ENCODE peak calls at places on chromosomes 4 and X, in four cellular contexts. A, F, U and W are unnamed samples.

GRCh38 chr4:81164126-81164525 is 50.9 kb downstream of the PRKG2 start:
- DNase-seq in A (no peak), U (no peak), F (no peak), W (no peak)

GRCh38 chr4:38623260-38623659 is 40.7 kb upstream of the KLF3 start:
- DNase-seq in A (no peak), U (no peak), F (no peak), W (no peak)

GRCh38 chrX:96621811-96622210 is 62.8 kb upstream of the DIAPH2 start:
- DNase-seq in F (no peak), U (no peak), A (no peak), W (no peak)

GRCh38 chr4:56742080-56742871 is 61.2 kb upstream of the HOPX start:
- DNase-seq in A (no peak), F (no peak), U (no peak), W (no peak)

GRCh38 chr4:47213539-47213938 is 182.2 kb downstream of the GABRB1 start:
- DNase-seq in A (no peak), F (no peak), U (no peak), W (no peak)

GRCh38 chr4:142473218-142473959 is 372.7 kb downstream of the INPP4B start:
- DNase-seq in F (no peak), A (no peak), U (no peak), W (no peak)

GRCh38 chrX:130497531-130497930 is 95.7 kb downstream of the RBMX2 start:
- DNase-seq in F (no peak), A (no peak), U (no peak), W (no peak)

GRCh38 chrX:34917146-34917545 is 25.4 kb upstream of the FAM47B start:
- DNase-seq in A (no peak), U (no peak), F (no peak), W (no peak)

GRCh38 chrX:150887906-150888465 is 10.5 kb downstream of the CD99L2 start:
- DNase-seq in A (no peak), U (no peak), F (no peak), W (no peak)

GRCh38 chr4:121707344-121707743 is 10.6 kb upstream of the ANXA5 start:
- DNase-seq in F (no peak), A (no peak), U (no peak), W (no peak)

GRCh38 chr4:98688416-98689290 is 30.2 kb upstream of the TSPAN5 start:
- DNase-seq in U (no peak), F (no peak), A (peak; percentile 62), W (peak; percentile 9)

DNA sequence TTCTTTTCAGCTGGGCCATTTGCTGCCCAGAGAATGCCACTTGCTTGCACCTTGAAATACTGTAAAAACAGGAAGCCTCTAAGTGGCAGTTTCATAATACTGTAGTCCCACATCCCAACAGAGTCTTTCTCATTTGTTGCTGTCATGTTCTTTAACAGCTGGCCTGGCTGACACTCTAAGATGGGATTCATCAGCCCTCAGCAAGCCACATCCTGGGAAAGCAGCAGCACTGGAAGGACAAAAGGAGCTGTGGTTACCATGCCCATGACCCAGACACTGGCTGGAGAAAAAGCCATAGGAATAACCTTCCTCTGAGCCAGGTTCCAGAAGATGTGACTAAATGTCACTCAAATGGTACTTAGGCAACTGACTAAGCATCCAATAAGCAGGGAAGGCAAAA is 221.9 kb upstream of the MBNL3 start:
- DNase-seq in U (no peak), F (no peak), A (no peak), W (no peak)
- TF ChIP-seq TARDBP in U (no peak), F (no peak), A (no peak), W (no peak)

GRCh38 chr4:184410748-184411147 is 63.6 kb downstream of the IRF2 start:
- DNase-seq in F (no peak), A (no peak), U (no peak), W (no peak)

GRCh38 chr4:184408711-184409081 is 65.7 kb downstream of the IRF2 start:
- DNase-seq in F (no peak), A (no peak), U (no peak), W (no peak)

GRCh38 chr4:184408021-184408710 is 66.2 kb downstream of the IRF2 start:
- DNase-seq in F (no peak), A (no peak), U (no peak), W (no peak)

GRCh38 chr4:184409502-184409901 is 64.8 kb downstream of the IRF2 start:
- DNase-seq in U (no peak), A (no peak), F (no peak), W (no peak)

GRCh38 chr4:184409911-184410692 is 64.2 kb downstream of the IRF2 start:
- DNase-seq in F (no peak), A (no peak), U (no peak), W (no peak)
- TF ChIP-seq TARDBP in F (no peak), A (no peak), U (no peak), W (no peak)

GRCh38 chr4:147335183-147335582 is 145.7 kb upstream of the EDNRA start:
- DNase-seq in F (no peak), U (no peak), A (no peak), W (no peak)

GRCh38 chr4:147339116-147339515 is 141.8 kb upstream of the EDNRA start:
- DNase-seq in F (no peak), U (no peak), A (no peak), W (no peak)

GRCh38 chr4:147334478-147334877 is 146.4 kb upstream of the EDNRA start:
- DNase-seq in U (no peak), A (no peak), F (no peak), W (no peak)

GRCh38 chr4:147340111-147340510 is 140.8 kb upstream of the EDNRA start:
- DNase-seq in A (no peak), F (no peak), U (no peak), W (no peak)

GRCh38 chr4:147336252-147336651 is 144.6 kb upstream of the EDNRA start:
- DNase-seq in U (no peak), A (no peak), F (no peak), W (no peak)
- TF ChIP-seq TARDBP in U (no peak), A (no peak), F (no peak), W (no peak)

GRCh38 chr4:2794707-2795557 is 2.0 kb downstream of the SH3BP2 start:
- DNase-seq in F (no peak), A (no peak), U (no peak), W (no peak)

GRCh38 chr4:2793578-2793919 is 664 bp downstream of the SH3BP2 start:
- DNase-seq in F (no peak), U (no peak), A (peak; percentile 56), W (no peak)

GRCh38 chr4:2795558-2796260 is 2.8 kb downstream of the SH3BP2 start:
- DNase-seq in U (no peak), F (no peak), A (no peak), W (no peak)

GRCh38 chr4:2792711-2793577 is at the start of gene SH3BP2:
- DNase-seq in F (no peak), U (peak; percentile 88), A (peak; percentile 97), W (peak; percentile 63)

DNA sequence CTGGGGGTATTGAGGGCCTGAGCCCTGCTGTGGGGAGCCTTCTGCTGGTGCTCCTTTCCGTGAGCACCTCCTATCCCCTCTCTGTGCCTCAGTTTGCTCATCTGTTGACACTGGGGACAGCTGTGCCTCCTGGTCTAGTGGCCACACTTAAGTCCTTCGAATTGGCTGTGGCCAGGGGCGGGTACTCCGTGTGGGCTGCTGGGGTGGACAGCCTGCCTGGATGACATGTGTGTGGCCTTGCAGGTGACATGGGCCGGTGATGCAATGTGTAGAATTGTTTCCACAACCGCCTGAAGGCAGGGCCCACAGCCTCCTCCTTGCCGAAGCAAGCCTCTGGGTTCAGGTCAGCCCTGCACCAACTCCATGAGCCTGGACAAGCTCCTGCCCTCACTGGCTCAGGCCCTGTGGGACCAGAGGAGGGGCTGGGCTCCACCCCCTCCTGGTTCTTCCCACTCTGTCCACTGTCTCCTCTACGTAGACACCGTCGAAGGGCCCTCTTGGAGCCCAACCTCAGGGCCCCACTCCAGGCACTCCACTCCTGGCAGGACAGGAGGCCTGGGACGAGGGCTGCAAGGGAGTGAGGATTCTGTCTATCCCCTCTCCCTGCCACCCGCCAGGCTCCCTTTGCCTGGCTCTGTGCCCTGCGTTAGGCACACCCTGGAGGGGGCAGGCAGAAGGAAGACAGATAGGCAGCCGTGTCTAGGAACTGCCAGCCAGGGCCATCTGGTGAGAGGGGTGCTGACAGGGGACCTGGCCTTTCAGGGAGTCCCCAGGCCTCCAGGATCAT is 1.2 kb downstream of the SH3BP2 start:
- DNase-seq in F (no peak), U (no peak), A (no peak), W (peak; percentile 69)
- TF ChIP-seq TARDBP in F (no peak), U (no peak), A (no peak), W (no peak)

DNA sequence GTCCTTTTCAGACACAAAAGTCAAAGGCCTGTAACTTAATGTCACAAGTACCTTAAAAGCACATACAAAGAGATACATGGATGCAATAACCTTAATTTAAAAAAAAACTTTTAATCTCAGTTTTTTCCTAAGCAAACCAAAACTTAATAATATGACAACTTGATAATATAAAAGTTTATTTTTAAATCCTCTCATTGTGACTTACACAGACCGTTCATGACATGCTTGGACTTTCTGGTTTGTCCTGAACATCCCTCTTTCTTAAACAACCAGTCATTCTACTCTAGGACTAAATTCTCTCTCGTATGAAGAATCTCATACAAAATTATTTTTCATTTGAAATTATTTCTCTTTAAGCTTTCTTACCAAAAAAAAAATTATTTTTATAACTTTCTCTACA is 43.1 kb upstream of the CYP2U1 start:
- DNase-seq in A (no peak), F (no peak), U (no peak), W (no peak)
- TF ChIP-seq TARDBP in A (no peak), F (no peak), U (no peak), W (no peak)

GRCh38 chr4:185469539-185470154 is 1.9 kb downstream of the CCDC110 start:
- DNase-seq in F (no peak), A (no peak), U (no peak), W (no peak)

GRCh38 chr4:185472063-185472542 is 570 bp upstream of the CCDC110 start:
- DNase-seq in A (no peak), F (no peak), U (no peak), W (no peak)

GRCh38 chr4:185468999-185469398 is 2.5 kb downstream of the CCDC110 start:
- DNase-seq in A (no peak), U (no peak), F (no peak), W (no peak)

GRCh38 chr4:185471235-185472062 is at the start of gene CCDC110:
- DNase-seq in U (peak; percentile 92), A (peak; percentile 99), F (peak; percentile 47), W (peak; percentile 50)

GRCh38 chr4:185470503-185471195 is 884 bp downstream of the CCDC110 start:
- DNase-seq in A (peak; percentile 18), F (no peak), U (no peak), W (peak; percentile 4)
- TF ChIP-seq TARDBP in A (no peak), F (no peak), U (no peak), W (no peak)